ENCODE peak calls at places on chromosome 3, in five cellular contexts. Y is K562, C is HCT116, S is HepG2, T is endothelial cell of umbilical vein. N is an unnamed sample.

GRCh38 chr3:115710799-115711198 is 87.5 kb downstream of the GAP43 start:
- DNase-seq in Y (no peak), S (no peak), T (no peak), C (no peak), N (no peak)

GRCh38 chr3:10417849-10418248 is 87.5 kb downstream of the ATP2B2 start:
- DNase-seq in T (peak), C (peak), S (peak), Y (peak), N (peak)

GRCh38 chr3:112813723-112814171 is 32.9 kb downstream of the CD200R1L start:
- DNase-seq in S (no peak), T (peak), Y (peak), C (no peak), N (no peak)

GRCh38 chr3:178318440-178318839 is 217.8 kb upstream of the KCNMB2 start:
- DNase-seq in T (no peak), Y (no peak), S (no peak), C (no peak), N (no peak)

GRCh38 chr3:112640864-112641751 is at the start of gene CCDC80:
- DNase-seq in S (no peak), Y (peak), T (peak), C (peak), N (no peak)

GRCh38 chr3:119716998-119717397 is 14.2 kb downstream of the CFAP91 start:
- DNase-seq in C (no peak), S (peak), T (no peak), Y (no peak), N (no peak)

GRCh38 chr3:123110238-123110952 is 43.6 kb downstream of the PDIA5 start:
- DNase-seq in T (no peak), Y (no peak), S (no peak), C (no peak), N (no peak)

GRCh38 chr3:119636194-119636593 is 24.2 kb downstream of the POPDC2 start:
- DNase-seq in Y (no peak), C (no peak), S (no peak), T (peak), N (no peak)

GRCh38 chr3:55445551-55445950 is 41.6 kb downstream of the WNT5A start:
- DNase-seq in Y (no peak), T (no peak), S (peak), C (no peak), N (no peak)

GRCh38 chr3:115766587-115767492 is 143.5 kb downstream of the GAP43 start:
- DNase-seq in S (no peak), Y (no peak), C (no peak), T (no peak), N (no peak)

GRCh38 chr3:172929451-172929850 is 178.9 kb downstream of the ECT2 start:
- DNase-seq in C (no peak), T (no peak), S (no peak), Y (no peak), N (no peak)

GRCh38 chr3:152021951-152022461 is 148.6 kb downstream of the SUCNR1 start:
- DNase-seq in Y (peak), C (peak), S (no peak), T (peak), N (no peak)

GRCh38 chr3:155230382-155230781 is 63.1 kb downstream of the STRIT1 start:
- DNase-seq in S (no peak), Y (no peak), C (no peak), T (no peak), N (no peak)

GRCh38 chr3:155231792-155232191 is 61.7 kb downstream of the STRIT1 start:
- DNase-seq in C (no peak), T (no peak), S (no peak), Y (no peak), N (no peak)

GRCh38 chr3:155229086-155229485 is 64.4 kb downstream of the STRIT1 start:
- DNase-seq in C (no peak), S (no peak), T (no peak), Y (no peak), N (no peak)

GRCh38 chr3:155233213-155233612 is 60.3 kb downstream of the STRIT1 start:
- DNase-seq in S (no peak), C (no peak), T (peak), Y (peak), N (peak)

GRCh38 chr3:155232605-155233004 is 60.9 kb downstream of the STRIT1 start:
- DNase-seq in S (no peak), C (peak), T (no peak), Y (peak), N (peak)
- TF ChIP-seq MAX in S (no peak), C (no peak), T (no peak), Y (no peak), N (no peak)

GRCh38 chr3:189776163-189776824 is 145.1 kb downstream of the TP63 start:
- DNase-seq in C (no peak), T (peak), Y (peak), S (no peak), N (no peak)
- H3K9ac ChIP-seq in C (no peak), T (no peak), Y (no peak), S (no peak), N (no peak)

GRCh38 chr3:190696777-190697501 is 165.6 kb downstream of the GMNC start:
- DNase-seq in Y (no peak), C (peak), S (peak), T (peak), N (no peak)

GRCh38 chr3:190699784-190700183 is 162.7 kb downstream of the GMNC start:
- DNase-seq in Y (no peak), S (no peak), C (no peak), T (no peak), N (no peak)

GRCh38 chr3:190697901-190698300 is 164.6 kb downstream of the GMNC start:
- DNase-seq in Y (no peak), S (no peak), C (no peak), T (no peak), N (no peak)

GRCh38 chr3:190697502-190697830 is 165.0 kb downstream of the GMNC start:
- DNase-seq in C (no peak), S (no peak), T (no peak), Y (no peak), N (no peak)

GRCh38 chr3:190701096-190701532 is 161.4 kb downstream of the GMNC start:
- DNase-seq in T (peak), S (peak), C (peak), Y (peak), N (no peak)
- TF ChIP-seq MAX in T (no peak), S (no peak), C (no peak), Y (no peak), N (no peak)

DNA sequence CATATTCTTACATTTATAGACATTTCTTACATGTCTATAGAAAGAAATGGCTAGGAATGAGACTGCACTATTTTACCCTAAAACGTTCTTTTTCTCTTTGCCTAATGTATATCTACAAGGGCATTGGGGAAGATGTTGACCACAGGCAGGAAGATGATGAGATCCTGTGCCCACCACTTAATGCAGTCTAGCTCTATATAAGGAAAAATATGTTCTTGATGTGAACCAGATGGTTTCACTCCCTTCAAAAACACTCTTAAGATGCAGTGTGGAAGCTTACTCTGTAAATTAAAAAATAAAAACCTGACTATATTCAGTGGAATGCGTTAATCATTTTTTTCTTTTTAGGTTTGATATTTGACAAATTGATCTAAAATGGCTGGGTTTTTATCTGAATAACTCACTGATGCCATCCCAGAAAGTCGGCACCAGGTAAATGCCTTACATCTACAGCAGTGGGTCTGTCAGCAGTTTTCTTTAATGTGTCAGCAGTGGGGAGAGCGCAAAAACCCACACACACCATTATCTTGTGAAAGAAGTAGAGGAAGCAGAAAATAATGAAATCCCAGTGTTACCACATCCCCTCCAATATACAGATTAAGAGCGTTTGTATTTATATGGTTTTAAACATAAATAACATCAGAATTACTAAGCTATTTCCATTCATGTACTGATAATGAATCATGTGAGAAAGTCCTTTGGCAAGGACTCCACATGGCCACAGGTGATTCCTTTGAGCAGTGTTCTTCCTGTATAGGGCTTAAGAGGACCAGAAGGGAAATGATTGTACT is 10.1 kb downstream of the AGTR1 start:
- DNase-seq in C (no peak), S (no peak), Y (no peak), T (no peak), N (no peak)
- H3K9ac ChIP-seq in C (no peak), S (no peak), Y (no peak), T (no peak), N (no peak)

GRCh38 chr3:101970212-101970611 is 120.9 kb downstream of the NFKBIZ start:
- DNase-seq in S (no peak), Y (no peak), T (no peak), C (no peak), N (no peak)

GRCh38 chr3:101963902-101964362 is 114.6 kb downstream of the NFKBIZ start:
- DNase-seq in C (no peak), S (no peak), T (peak), Y (no peak), N (no peak)

GRCh38 chr3:101966202-101966722 is 116.9 kb downstream of the NFKBIZ start:
- DNase-seq in Y (no peak), C (no peak), T (no peak), S (no peak), N (no peak)

GRCh38 chr3:101962055-101962454 is 112.7 kb downstream of the NFKBIZ start:
- DNase-seq in C (no peak), Y (no peak), S (no peak), T (no peak), N (no peak)

DNA sequence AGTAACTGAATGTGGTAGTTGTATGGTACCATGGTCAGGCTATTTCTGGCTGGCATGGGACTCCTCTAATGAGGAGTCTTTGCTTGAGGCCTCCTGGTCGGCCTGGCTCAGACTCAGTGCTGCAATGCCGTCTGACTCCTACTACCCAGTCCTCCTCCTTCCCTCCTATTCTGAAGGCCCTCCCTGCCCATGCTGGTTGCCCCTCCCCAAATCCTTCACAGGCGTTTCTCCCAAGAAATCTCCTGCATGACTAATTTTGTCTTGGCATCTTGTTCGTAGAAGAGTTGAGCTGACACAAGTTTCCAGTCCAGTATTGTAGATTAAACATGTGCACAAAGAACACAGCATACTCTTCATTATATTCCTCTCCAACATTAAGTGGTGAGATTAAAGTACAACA is 115.5 kb downstream of the NFKBIZ start:
- DNase-seq in C (no peak), T (no peak), S (no peak), Y (no peak), N (no peak)
- TF ChIP-seq MAX in C (no peak), T (no peak), S (no peak), Y (no peak), N (no peak)

GRCh38 chr3:111593666-111594065 is 1.5 kb downstream of the ZBED2 start:
- DNase-seq in C (no peak), T (no peak), Y (no peak), S (no peak), N (no peak)
- H3K9ac ChIP-seq in C (peak), T (no peak), Y (no peak), S (no peak), N (no peak)

N was measured in SK-N-SH.